ENCODE peak calls at places on chromosomes 13 and 19, in six cellular contexts. M is HFF-Myc; J is iPS-NIHi11; R is EL; S is kidney glomerular epithelial cell; C is central memory CD8-positive, alpha-beta T cell. D is an unnamed sample.

GRCh38 chr13:46160474-46161066 is 21.4 kb downstream of the LCP1 start:
- DNase-seq in J (peak), M (no peak), R (peak), S (peak), C (peak), D (no peak)

GRCh38 chr19:10398819-10399218 is 4.5 kb downstream of the CDC37 start:
- DNase-seq in M (no peak), S (no peak), C (no peak), R (no peak), J (no peak), D (no peak)

GRCh38 chr19:30069535-30070197 is 127.6 kb downstream of the URI1 start:
- DNase-seq in C (no peak), M (no peak), J (no peak), S (no peak), R (no peak), D (peak)

GRCh38 chr19:58519087-58519354 is 589 bp downstream of the ZBTB45 start:
- DNase-seq in S (peak), M (peak), C (no peak), R (peak), J (peak), D (peak)

GRCh38 chr13:51763486-51763885 is 40.5 kb downstream of the DHRS12 start:
- DNase-seq in R (no peak), C (no peak), J (no peak), M (no peak), S (no peak), D (no peak)

GRCh38 chr13:113622791-113623490 is 35.1 kb downstream of the ATP4B start:
- DNase-seq in R (no peak), J (no peak), S (no peak), C (no peak), M (no peak), D (no peak)

GRCh38 chr13:99237981-99238662 is 20.1 kb downstream of the GPR18 start:
- DNase-seq in C (no peak), M (no peak), R (no peak), S (no peak), J (no peak), D (no peak)

GRCh38 chr13:28049215-28049614 is 51.2 kb downstream of the FLT3 start:
- DNase-seq in S (no peak), C (no peak), M (no peak), R (no peak), J (no peak), D (no peak)

GRCh38 chr13:110630566-110631119 is 15.3 kb downstream of the NAXD start:
- DNase-seq in M (no peak), C (no peak), R (no peak), J (no peak), S (no peak), D (no peak)

GRCh38 chr19:55479451-55480230 is 3.2 kb downstream of the ZNF628 start:
- DNase-seq in S (peak), M (no peak), C (no peak), R (no peak), J (no peak), D (no peak)

GRCh38 chr19:15869109-15869555 is 28.7 kb downstream of the CYP4F2 start:
- DNase-seq in J (peak), M (no peak), C (peak), R (peak), S (peak), D (peak)

D was measured in stomach.